ENCODE peak calls at places on chromosome 12, in six cellular contexts. I is sigmoid colon; W is cardiac muscle cell; D is astrocyte; R is CD8-positive, alpha-beta memory T cell; N is uterus. F is an unnamed sample.

GRCh38 chr12:68327896-68328295 is 4.3 kb downstream of the MDM1 start:
- DNase-seq in I (no peak), W (no peak), D (no peak), R (no peak), N (no peak), F (no peak)

GRCh38 chr12:52145228-52145940 is 46.4 kb downstream of the KRT80 start:
- DNase-seq in I (no peak), W (no peak), D (no peak), R (no peak), N (no peak), F (no peak)

GRCh38 chr12:2783936-2784600 is 10.7 kb upstream of the FKBP4 start:
- DNase-seq in I (peak; percentile 79), W (peak; percentile 74), D (no peak), R (peak; percentile 45), N (peak; percentile 67), F (peak; percentile 72)

GRCh38 chr12:115611477-115611876 is 666.0 kb downstream of the MED13L start:
- DNase-seq in I (no peak), W (no peak), D (no peak), R (no peak), N (no peak), F (no peak)

GRCh38 chr12:62259311-62259992 is 752 bp upstream of the USP15 start:
- DNase-seq in I (no peak), W (no peak), D (no peak), R (no peak), N (no peak), F (no peak)

GRCh38 chr12:74890237-74890599 is 319.4 kb downstream of the KCNC2 start:
- DNase-seq in I (no peak), W (peak; percentile 71), D (peak; percentile 89), R (no peak), N (no peak), F (no peak)

GRCh38 chr12:110669193-110669502 is 19.8 kb downstream of the HVCN1 start:
- DNase-seq in I (no peak), W (no peak), D (no peak), R (no peak), N (no peak), F (no peak)

GRCh38 chr12:78096909-78097597 is 266.4 kb downstream of the NAV3 start:
- DNase-seq in I (no peak), W (peak; percentile 78), D (peak; percentile 47), R (no peak), N (no peak), F (no peak)

GRCh38 chr12:26833692-26834168 is 736 bp upstream of the ITPR2 start:
- DNase-seq in I (peak; percentile 73), W (peak; percentile 69), D (no peak), R (peak; percentile 32), N (peak; percentile 29), F (peak; percentile 45)

GRCh38 chr12:75944097-75944904 is 87.3 kb downstream of the PHLDA1 start:
- DNase-seq in I (no peak), W (peak; percentile 89), D (peak; percentile 96), R (no peak), N (no peak), F (peak; percentile 63)

GRCh38 chr12:92505373-92506340 is 197.1 kb upstream of the PLEKHG7 start:
- DNase-seq in I (peak; percentile 89), W (peak; percentile 68), D (peak; percentile 3), R (peak; percentile 40), N (peak; percentile 75), F (no peak)

GRCh38 chr12:115691123-115691522 is 586.4 kb downstream of the MED13L start:
- DNase-seq in I (no peak), W (no peak), D (no peak), R (no peak), N (no peak), F (no peak)

GRCh38 chr12:7907009-7907408 is 29.0 kb downstream of the SLC2A3 start:
- DNase-seq in I (no peak), W (peak; percentile 48), D (peak; percentile 31), R (no peak), N (no peak), F (no peak)

GRCh38 chr12:115404761-115405470 is 720.9 kb upstream of the TBX3 start:
- DNase-seq in I (no peak), W (peak; percentile 90), D (peak; percentile 94), R (no peak), N (no peak), F (no peak)

GRCh38 chr12:26666286-26666685 is 166.7 kb downstream of the ITPR2 start:
- DNase-seq in I (no peak), W (peak; percentile 27), D (no peak), R (no peak), N (no peak), F (no peak)

GRCh38 chr12:75964150-75964549 is 67.4 kb downstream of the PHLDA1 start:
- DNase-seq in I (no peak), W (no peak), D (no peak), R (no peak), N (no peak), F (no peak)

GRCh38 chr12:91331371-91331770 is 148.8 kb upstream of the DCN start:
- DNase-seq in I (no peak), W (no peak), D (no peak), R (no peak), N (no peak), F (no peak)

GRCh38 chr12:48351022-48351708 is 446 bp upstream of the ZNF641 start:
- DNase-seq in I (peak; percentile 93), W (peak; percentile 95), D (peak; percentile 67), R (no peak), N (peak; percentile 83), F (peak; percentile 18)

GRCh38 chr12:119423285-119423684 is 88.8 kb downstream of the CCDC60 start:
- DNase-seq in I (no peak), W (no peak), D (no peak), R (no peak), N (no peak), F (no peak)

GRCh38 chr12:82862069-82862841 is 175.5 kb downstream of the TMTC2 start:
- DNase-seq in I (no peak), W (peak; percentile 63), D (peak; percentile 51), R (no peak), N (no peak), F (no peak)

GRCh38 chr12:74166096-74166495 is 371.5 kb upstream of the ATXN7L3B start:
- DNase-seq in I (no peak), W (no peak), D (no peak), R (no peak), N (no peak), F (no peak)

GRCh38 chr12:111991946-111992345 is 21.0 kb downstream of the TMEM116 start:
- DNase-seq in I (no peak), W (peak; percentile 40), D (peak; percentile 76), R (no peak), N (no peak), F (no peak)

GRCh38 chr12:6218526-6218925 is 18.3 kb downstream of the CD9 start:
- DNase-seq in I (no peak), W (no peak), D (no peak), R (no peak), N (no peak), F (no peak)
- H3K4me1 ChIP-seq in I (peaks cover 98% of the 10 kb centered on the region), W (peaks cover 4% of the 10 kb centered on the region), D (peaks cover 20% of the 10 kb centered on the region), R (no peaks in the 10 kb centered on the region), N (peaks cover 26% of the 10 kb centered on the region), F (peaks cover 19% of the 10 kb centered on the region)

DNA sequence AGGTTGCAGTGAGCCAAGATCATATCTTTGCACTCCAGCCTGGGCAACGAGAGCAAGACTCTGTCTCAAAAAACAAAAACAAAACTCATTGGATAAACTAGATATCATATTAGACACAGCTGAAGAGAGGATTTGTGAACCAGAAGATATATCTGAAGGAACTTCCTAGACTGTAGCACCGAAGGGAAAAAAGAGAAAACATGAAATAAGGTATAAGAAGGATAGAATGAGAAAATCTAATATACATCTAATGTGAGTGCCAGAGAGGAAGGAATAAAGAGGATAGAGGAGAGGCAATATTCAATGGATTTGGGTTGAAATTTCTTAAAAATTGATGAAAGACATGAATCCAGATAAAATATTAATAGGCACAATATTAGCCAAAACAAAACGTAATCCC is 22.5 kb downstream of the TMPRSS12 start:
- DNase-seq in I (no peak), W (no peak), D (no peak), R (no peak), N (no peak), F (no peak)
- H3K4me3 ChIP-seq in I (no peak overlapping the region), W (no peak overlapping the region), D (no peak overlapping the region), R (no peak overlapping the region), N (no peak overlapping the region), F (no peak overlapping the region)

GRCh38 chr12:4114986-4115385 is 158.6 kb upstream of the CCND2 start:
- DNase-seq in I (peak; percentile 25), W (no peak), D (no peak), R (no peak), N (no peak), F (no peak)
- H3K27ac ChIP-seq in I (no peak overlapping the region), W (no peak overlapping the region), D (no peak overlapping the region), R (no peak overlapping the region), N (no peak overlapping the region), F (no peak overlapping the region)

GRCh38 chr12:12819221-12819620 is 6.1 kb downstream of the DDX47 start:
- DNase-seq in I (no peak), W (no peak), D (no peak), R (no peak), N (no peak), F (no peak)

GRCh38 chr12:12821975-12822374 is 8.8 kb downstream of the DDX47 start:
- DNase-seq in I (no peak), W (no peak), D (no peak), R (no peak), N (no peak), F (no peak)

GRCh38 chr12:12818693-12819092 is 5.5 kb downstream of the DDX47 start:
- DNase-seq in I (no peak), W (no peak), D (no peak), R (no peak), N (no peak), F (no peak)

GRCh38 chr12:12817611-12818010 is 4.5 kb downstream of the DDX47 start:
- DNase-seq in I (no peak), W (no peak), D (no peak), R (no peak), N (no peak), F (no peak)

GRCh38 chr12:12819752-12820311 is 6.7 kb downstream of the DDX47 start:
- DNase-seq in I (no peak), W (peak; percentile 87), D (peak; percentile 99), R (no peak), N (peak; percentile 26), F (no peak)
- H3K4me1 ChIP-seq in I (peaks cover 42% of the 10 kb centered on the region), W (peaks cover 4% of the 10 kb centered on the region), D (peaks cover 56% of the 10 kb centered on the region), R (peaks cover 17% of the 10 kb centered on the region), N (no peaks in the 10 kb centered on the region), F (no peaks in the 10 kb centered on the region)

F was measured in iPS DF 6.9.